ENCODE peak calls at places on chromosome 16, in nine cellular contexts. K, V, R, D, X, L, M, Q and F are unnamed samples.

GRCh38 chr16:50021509-50021908 is 3.5 kb upstream of the CNEP1R1 start:
- DNase-seq in V (no peak), K (peak), Q (no peak), D (no peak), R (no peak), X (peak), L (no peak), M (peak), F (no peak)

GRCh38 chr16:14399397-14400284 is 230.4 kb downstream of the PARN start:
- DNase-seq in M (no peak), K (peak), L (no peak), X (peak), D (peak), V (no peak), R (peak), Q (peak), F (no peak)

GRCh38 chr16:64196444-64196843 is 925.4 kb downstream of the CDH11 start:
- DNase-seq in Q (no peak), R (no peak), K (no peak), V (no peak), M (no peak), D (peak), X (peak), L (no peak), F (no peak)

GRCh38 chr16:89823087-89823823 is 5.0 kb upstream of the SPIRE2 start:
- DNase-seq in V (no peak), L (no peak), M (peak), R (no peak), Q (no peak), D (no peak), X (no peak), K (no peak), F (no peak)

GRCh38 chr16:72787519-72788268 is 260.2 kb downstream of the ZFHX3 start:
- DNase-seq in V (peak), D (peak), M (peak), Q (peak), X (peak), K (no peak), R (peak), L (peak), F (peak)

GRCh38 chr16:83744521-83744981 is 63.2 kb upstream of the HSBP1 start:
- DNase-seq in D (peak), R (no peak), X (peak), L (no peak), Q (peak), K (no peak), M (no peak), V (peak), F (peak)

GRCh38 chr16:77468831-77469230 is 34.0 kb upstream of the ADAMTS18 start:
- DNase-seq in K (no peak), L (no peak), Q (no peak), R (no peak), X (no peak), V (no peak), D (no peak), M (no peak), F (no peak)

GRCh38 chr16:49592507-49593422 is 219.2 kb downstream of the C16orf78 start:
- DNase-seq in D (peak), Q (no peak), R (peak), X (peak), M (peak), V (no peak), L (no peak), K (peak), F (peak)

GRCh38 chr16:83901101-83901500 is 2.2 kb downstream of the MLYCD start:
- DNase-seq in D (no peak), Q (no peak), V (no peak), K (no peak), M (no peak), R (no peak), X (peak), L (no peak), F (no peak)

GRCh38 chr16:4566144-4566543 is 10.0 kb downstream of the C16orf96 start:
- DNase-seq in X (no peak), Q (no peak), K (no peak), L (no peak), V (no peak), M (no peak), D (no peak), R (no peak), F (no peak)

GRCh38 chr16:68790944-68791343 is 52.4 kb upstream of the TANGO6 start:
- DNase-seq in X (no peak), M (peak), L (no peak), Q (no peak), D (no peak), V (no peak), R (no peak), K (no peak), F (no peak)

GRCh38 chr16:19520861-19521331 is 1.0 kb downstream of the GDE1 start:
- DNase-seq in R (no peak), Q (no peak), X (no peak), L (peak), V (no peak), M (no peak), K (peak), D (peak), F (peak)

GRCh38 chr16:79874391-79874790 is 273.9 kb upstream of the MAF start:
- DNase-seq in X (no peak), M (no peak), L (no peak), Q (no peak), D (no peak), K (no peak), R (no peak), V (peak), F (no peak)

GRCh38 chr16:48681520-48681919 is 71.5 kb upstream of the N4BP1 start:
- DNase-seq in R (peak), X (no peak), D (peak), Q (no peak), M (no peak), L (no peak), V (no peak), K (peak), F (no peak)

GRCh38 chr16:49342336-49343265 is 31.0 kb upstream of the C16orf78 start:
- DNase-seq in R (no peak), X (no peak), K (no peak), V (no peak), M (no peak), D (no peak), Q (no peak), L (no peak), F (no peak)

GRCh38 chr16:86994651-86995171 is 322.5 kb downstream of the C16orf95 start:
- DNase-seq in D (peak), V (peak), K (peak), R (peak), Q (no peak), L (no peak), X (peak), M (no peak), F (no peak)

GRCh38 chr16:77789646-77790370 is 1.4 kb downstream of the VAT1L start:
- DNase-seq in V (no peak), X (no peak), M (no peak), Q (no peak), R (no peak), D (no peak), L (no peak), K (no peak), F (no peak)

GRCh38 chr16:81852347-81852746 is 73.3 kb downstream of the PLCG2 start:
- DNase-seq in X (no peak), D (no peak), M (no peak), V (no peak), Q (no peak), R (no peak), K (no peak), L (no peak), F (no peak)